ENCODE peak calls at places on chromosomes 1 and 21, in seven cellular contexts. B, C, J, R, E, X and O are unnamed samples.

GRCh38 chr1:4375812-4376211 is 278.6 kb upstream of the AJAP1 start:
- DNase-seq in B (no peak), C (no peak), J (no peak), R (no peak), E (no peak), X (no peak), O (no peak)

GRCh38 chr1:180498594-180498993 is 3.8 kb downstream of the ACBD6 start:
- DNase-seq in B (no peak), C (no peak), J (no peak), R (no peak), E (no peak), X (no peak), O (peak; percentile 14)

GRCh38 chr1:152745289-152745704 is 12.5 kb upstream of the KPRP start:
- DNase-seq in B (no peak), C (no peak), J (peak; percentile 65), R (no peak), E (no peak), X (no peak), O (peak; percentile 82)

GRCh38 chr1:23597635-23598388 is 38.5 kb upstream of the ID3 start:
- DNase-seq in B (no peak), C (peak; percentile 56), J (no peak), R (no peak), E (no peak), X (peak; percentile 50), O (no peak)

GRCh38 chr1:183810172-183810571 is 5.3 kb downstream of the RGL1 start:
- DNase-seq in B (no peak), C (no peak), J (no peak), R (no peak), E (no peak), X (no peak), O (no peak)

GRCh38 chr1:229253170-229253974 is 17.5 kb upstream of the RAB4A start:
- DNase-seq in B (peak; percentile 48), C (peak; percentile 47), J (peak; percentile 44), R (peak; percentile 85), E (no peak), X (peak; percentile 29), O (peak; percentile 19)

GRCh38 chr1:4549933-4550332 is 104.5 kb upstream of the AJAP1 start:
- DNase-seq in B (no peak), C (peak; percentile 1), J (peak; percentile 12), R (no peak), E (no peak), X (peak; percentile 70), O (no peak)

GRCh38 chr1:234234199-234234598 is 139.1 kb upstream of the COA6 start:
- DNase-seq in B (no peak), C (no peak), J (no peak), R (no peak), E (no peak), X (peak; percentile 47), O (no peak)

GRCh38 chr1:60033066-60033465 is 40.5 kb downstream of the C1orf87 start:
- DNase-seq in B (no peak), C (no peak), J (no peak), R (no peak), E (no peak), X (no peak), O (no peak)

GRCh38 chr1:179095924-179096323 is 14.1 kb downstream of the TOR3A start:
- DNase-seq in B (no peak), C (no peak), J (no peak), R (no peak), E (no peak), X (no peak), O (no peak)
- H3F3A ChIP-seq in B (peaks cover 21% of the 10 kb centered on the region), C (no peaks in the 10 kb centered on the region), J (no peaks in the 10 kb centered on the region), R (peaks cover 22% of the 10 kb centered on the region), E (peaks cover 13% of the 10 kb centered on the region), X (no peaks in the 10 kb centered on the region), O (peaks cover 96% of the 10 kb centered on the region)

GRCh38 chr1:168833352-168833751 is 104.3 kb upstream of the DPT start:
- DNase-seq in B (no peak), C (no peak), J (no peak), R (no peak), E (no peak), X (no peak), O (no peak)

GRCh38 chr1:168827557-168827956 is 98.6 kb upstream of the DPT start:
- DNase-seq in B (no peak), C (no peak), J (no peak), R (no peak), E (no peak), X (no peak), O (no peak)

GRCh38 chr1:168834225-168834872 is 105.3 kb upstream of the DPT start:
- DNase-seq in B (no peak), C (no peak), J (no peak), R (no peak), E (no peak), X (no peak), O (no peak)

GRCh38 chr1:168833801-168834224 is 104.8 kb upstream of the DPT start:
- DNase-seq in B (no peak), C (peak; percentile 2), J (no peak), R (no peak), E (no peak), X (no peak), O (no peak)

GRCh38 chr1:168830562-168830961 is 101.6 kb upstream of the DPT start:
- DNase-seq in B (no peak), C (no peak), J (no peak), R (no peak), E (no peak), X (no peak), O (no peak)
- H3F3A ChIP-seq in B (no peaks in the 10 kb centered on the region), C (no peaks in the 10 kb centered on the region), J (no peaks in the 10 kb centered on the region), R (no peaks in the 10 kb centered on the region), E (no peaks in the 10 kb centered on the region), X (no peaks in the 10 kb centered on the region), O (no peaks in the 10 kb centered on the region)

GRCh38 chr1:161707503-161707902 is 474 bp downstream of the FCRLA start:
- DNase-seq in B (no peak), C (no peak), J (no peak), R (no peak), E (no peak), X (no peak), O (no peak)

GRCh38 chr1:161706483-161707347 is at the start of gene FCRLA:
- DNase-seq in B (no peak), C (no peak), J (peak; percentile 68), R (peak; percentile 58), E (no peak), X (no peak), O (peak; percentile 98)

GRCh38 chr1:161702250-161702649 is 4.8 kb upstream of the FCRLA start:
- DNase-seq in B (no peak), C (no peak), J (peak; percentile 25), R (no peak), E (no peak), X (no peak), O (no peak)

GRCh38 chr1:161706116-161706482 is 930 bp upstream of the FCRLA start:
- DNase-seq in B (no peak), C (no peak), J (no peak), R (no peak), E (no peak), X (no peak), O (peak; percentile 84)

DNA sequence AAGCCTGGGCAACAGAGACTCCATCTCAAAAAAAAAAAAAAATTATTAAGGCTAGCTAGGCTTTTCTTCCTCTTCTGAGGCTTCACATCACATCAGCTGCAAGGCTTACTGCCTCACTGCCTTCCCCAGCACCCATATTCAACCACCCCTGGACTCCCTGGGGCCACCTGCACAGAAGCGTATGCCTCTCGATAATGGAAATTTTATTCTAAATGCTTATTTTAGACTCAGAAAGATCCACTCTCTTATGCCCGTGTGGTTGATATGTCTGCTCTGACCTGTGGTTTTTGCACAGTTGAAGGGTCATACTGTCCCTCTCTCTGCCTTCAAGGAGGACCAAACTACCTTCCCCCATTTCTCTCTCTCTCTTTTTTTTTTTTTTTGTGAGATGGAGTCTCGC is 1.5 kb upstream of the FCRLA start:
- DNase-seq in B (no peak), C (no peak), J (no peak), R (no peak), E (no peak), X (no peak), O (peak; percentile 4)
- H3F3A ChIP-seq in B (peaks cover 21% of the 10 kb centered on the region), C (no peaks in the 10 kb centered on the region), J (no peaks in the 10 kb centered on the region), R (peaks cover 8% of the 10 kb centered on the region), E (no peaks in the 10 kb centered on the region), X (no peaks in the 10 kb centered on the region), O (peaks cover 18% of the 10 kb centered on the region)

DNA sequence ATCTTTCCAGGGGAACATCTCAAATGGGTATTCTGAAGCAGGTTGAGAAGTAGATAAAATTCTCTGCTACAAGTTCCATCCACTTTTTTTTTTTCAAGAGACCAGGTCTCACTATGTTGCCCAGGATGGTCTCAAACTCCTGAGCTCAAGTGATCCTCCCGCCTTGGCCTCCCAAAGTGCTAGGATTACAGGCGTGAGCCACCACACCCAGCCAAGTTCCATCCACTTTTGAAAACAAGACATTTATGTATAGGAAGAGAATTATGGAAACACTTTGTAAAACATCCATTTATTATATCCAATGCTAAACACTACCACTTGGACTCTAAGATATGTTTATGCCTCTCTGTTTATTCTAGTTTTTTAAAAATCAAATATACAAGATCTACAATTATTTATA is 13.4 kb downstream of the HNRNPU start:
- DNase-seq in B (no peak), C (no peak), J (no peak), R (no peak), E (no peak), X (no peak), O (no peak)
- H3F3A ChIP-seq in B (peaks cover 74% of the 10 kb centered on the region), C (peaks cover 22% of the 10 kb centered on the region), J (peaks cover 4% of the 10 kb centered on the region), R (peaks cover 77% of the 10 kb centered on the region), E (peaks cover 89% of the 10 kb centered on the region), X (peaks cover 97% of the 10 kb centered on the region), O (peaks cover 98% of the 10 kb centered on the region)

GRCh38 chr1:87337606-87338005 is 8.9 kb downstream of the LMO4 start:
- DNase-seq in B (no peak), C (no peak), J (no peak), R (no peak), E (no peak), X (no peak), O (no peak)
- H3F3A ChIP-seq in B (peaks cover 17% of the 10 kb centered on the region), C (no peaks in the 10 kb centered on the region), J (no peaks in the 10 kb centered on the region), R (peaks cover 35% of the 10 kb centered on the region), E (peaks cover 5% of the 10 kb centered on the region), X (peaks cover 37% of the 10 kb centered on the region), O (peaks cover 41% of the 10 kb centered on the region)

GRCh38 chr21:17799414-17800164 is 19.6 kb downstream of the C21orf91 start:
- DNase-seq in B (no peak), C (no peak), J (no peak), R (no peak), E (no peak), X (no peak), O (no peak)
- H3F3A ChIP-seq in B (peaks cover 11% of the 10 kb centered on the region), C (no peaks in the 10 kb centered on the region), J (no peaks in the 10 kb centered on the region), R (peaks cover 12% of the 10 kb centered on the region), E (no peaks in the 10 kb centered on the region), X (no peaks in the 10 kb centered on the region), O (peaks cover 3% of the 10 kb centered on the region)

GRCh38 chr1:198657550-198658064 is 18.8 kb downstream of the PTPRC start:
- DNase-seq in B (no peak), C (no peak), J (peak; percentile 97), R (peak; percentile 27), E (peak; percentile 45), X (no peak), O (peak; percentile 95)

GRCh38 chr1:198656500-198656932 is 17.7 kb downstream of the PTPRC start:
- DNase-seq in B (no peak), C (peak; percentile 6), J (peak; percentile 90), R (no peak), E (peak; percentile 66), X (no peak), O (no peak)

GRCh38 chr1:198651685-198652400 is 13.0 kb downstream of the PTPRC start:
- DNase-seq in B (no peak), C (no peak), J (no peak), R (no peak), E (no peak), X (no peak), O (no peak)

GRCh38 chr1:198653815-198654413 is 15.1 kb downstream of the PTPRC start:
- DNase-seq in B (peak; percentile 13), C (no peak), J (no peak), R (no peak), E (no peak), X (no peak), O (no peak)

GRCh38 chr1:198655464-198656121 is 16.8 kb downstream of the PTPRC start:
- DNase-seq in B (no peak), C (no peak), J (no peak), R (no peak), E (peak; percentile 15), X (no peak), O (peak; percentile 51)
- H3F3A ChIP-seq in B (peaks cover 26% of the 10 kb centered on the region), C (no peaks in the 10 kb centered on the region), J (peaks cover 4% of the 10 kb centered on the region), R (peaks cover 14% of the 10 kb centered on the region), E (peaks cover 25% of the 10 kb centered on the region), X (no peaks in the 10 kb centered on the region), O (peaks cover 40% of the 10 kb centered on the region)